ENCODE peak calls at places on chromosomes 2 and 18, in five cellular contexts. Y, Q, J, M and F are unnamed samples.

GRCh38 chr2:138948070-138948539 is 167.9 kb upstream of the NXPH2 start:
- DNase-seq in Y (peak; percentile 68), Q (no peak), J (peak; percentile 37), M (no peak), F (no peak)

GRCh38 chr2:127128508-127128907 is 21.6 kb upstream of the BIN1 start:
- DNase-seq in Y (no peak), Q (peak; percentile 80), J (no peak), M (peak; percentile 72), F (no peak)

GRCh38 chr18:68284236-68284635 is 430.7 kb downstream of the TMX3 start:
- DNase-seq in Y (no peak), Q (no peak), J (no peak), M (no peak), F (no peak)

GRCh38 chr2:5121106-5121505 is 571.1 kb upstream of the SOX11 start:
- DNase-seq in Y (no peak), Q (no peak), J (no peak), M (no peak), F (no peak)

GRCh38 chr2:61214171-61214570 is 52.2 kb downstream of the C2orf74 start:
- DNase-seq in Y (no peak), Q (no peak), J (no peak), M (no peak), F (no peak)

GRCh38 chr2:66840321-66841014 is 405.5 kb downstream of the MEIS1 start:
- DNase-seq in Y (no peak), Q (no peak), J (no peak), M (no peak), F (peak; percentile 47)

GRCh38 chr2:32210767-32211408 is 45.2 kb downstream of the SLC30A6 start:
- DNase-seq in Y (no peak), Q (no peak), J (no peak), M (no peak), F (no peak)

GRCh38 chr18:77063256-77063655 is 69.3 kb downstream of the MBP start:
- DNase-seq in Y (no peak), Q (no peak), J (no peak), M (no peak), F (no peak)

GRCh38 chr2:153059338-153060052 is 341.1 kb downstream of the ARL6IP6 start:
- DNase-seq in Y (no peak), Q (no peak), J (no peak), M (no peak), F (no peak)

GRCh38 chr2:186044761-186045160 is 306.2 kb downstream of the FSIP2 start:
- DNase-seq in Y (no peak), Q (no peak), J (no peak), M (no peak), F (no peak)

GRCh38 chr2:62627667-62628066 is 77.8 kb upstream of the EHBP1 start:
- DNase-seq in Y (no peak), Q (no peak), J (no peak), M (no peak), F (no peak)

GRCh38 chr2:46200100-46200690 is 97.0 kb upstream of the EPAS1 start:
- DNase-seq in Y (no peak), Q (no peak), J (no peak), M (no peak), F (no peak)

GRCh38 chr2:228048838-228049490 is 132.5 kb downstream of the SPHKAP start:
- DNase-seq in Y (no peak), Q (peak; percentile 38), J (peak; percentile 30), M (peak; percentile 31), F (no peak)

GRCh38 chr2:97849881-97850540 is 136.6 kb downstream of the ZAP70 start:
- DNase-seq in Y (no peak), Q (no peak), J (no peak), M (no peak), F (no peak)

GRCh38 chr2:107927034-107927534 is 59.2 kb upstream of the SLC5A7 start:
- DNase-seq in Y (no peak), Q (no peak), J (no peak), M (no peak), F (no peak)

GRCh38 chr2:191846787-191847620 is at the start of gene CAVIN2:
- DNase-seq in Y (peak; percentile 75), Q (peak; percentile 55), J (peak; percentile 76), M (peak; percentile 85), F (peak; percentile 82)

GRCh38 chr2:56739421-56739820 is 555.6 kb downstream of the CCDC85A start:
- DNase-seq in Y (no peak), Q (no peak), J (no peak), M (no peak), F (no peak)

GRCh38 chr2:74632209-74632938 is 15.8 kb downstream of the M1AP start:
- DNase-seq in Y (no peak), Q (peak; percentile 48), J (no peak), M (peak; percentile 50), F (no peak)

DNA sequence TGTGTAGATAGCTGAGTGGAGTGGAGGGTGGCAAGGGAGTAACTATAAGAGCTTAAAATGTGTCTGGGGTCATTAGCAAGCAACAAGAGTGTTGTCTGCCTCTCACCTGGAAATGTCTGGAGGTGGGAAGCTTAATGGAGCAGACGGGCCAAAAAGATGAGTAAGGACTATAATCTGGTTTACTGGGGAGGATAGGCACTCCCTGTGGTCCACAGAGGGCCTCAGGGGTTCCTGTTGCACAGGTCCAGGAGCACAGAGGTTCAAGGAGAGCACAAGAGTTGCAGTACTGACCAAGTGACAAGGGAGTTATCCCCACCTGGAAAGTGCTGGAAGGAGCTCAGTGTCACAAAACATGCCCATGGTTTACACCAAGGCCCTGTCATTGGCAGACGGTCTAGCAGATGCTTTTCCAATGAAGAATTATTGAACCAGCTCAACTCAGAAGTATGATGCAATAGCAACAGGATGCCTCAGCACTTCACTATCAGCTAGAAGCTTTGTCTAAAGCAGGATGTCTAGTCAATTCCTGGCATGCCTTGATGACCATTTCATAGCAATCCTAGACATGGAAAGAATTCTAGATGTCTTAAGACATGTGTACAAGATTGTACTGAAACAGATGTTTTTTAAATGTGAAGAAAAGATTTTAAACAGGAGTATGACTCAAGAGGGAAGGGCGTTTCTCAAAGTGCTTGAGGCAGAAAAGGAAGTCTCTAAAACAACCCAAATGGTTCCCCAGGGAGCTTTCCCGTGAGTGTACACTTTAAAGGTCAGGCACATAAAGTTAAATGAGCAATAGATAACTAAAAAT is 62.9 kb upstream of the SERPINE2 start:
- DNase-seq in Y (no peak), Q (no peak), J (peak; percentile 63), M (peak; percentile 20), F (peak; percentile 90)
- H3K27me3 ChIP-seq in Y (no peaks in the 10 kb centered on the region), Q (no peaks in the 10 kb centered on the region), J (no peaks in the 10 kb centered on the region), M (no peaks in the 10 kb centered on the region), F (no peaks in the 10 kb centered on the region)

GRCh38 chr18:7617738-7618422 is 50.8 kb downstream of the PTPRM start:
- DNase-seq in Y (no peak), Q (peak; percentile 52), J (peak; percentile 50), M (peak; percentile 78), F (no peak)
- H3K27ac ChIP-seq in Y (peak overlapping the region; percentile 58), Q (peak overlapping the region; percentile 54), J (peak overlapping the region; percentile 53), M (peak overlapping the region; percentile 23), F (peak overlapping the region; percentile 11)

GRCh38 chr2:216688731-216689360 is 6.5 kb downstream of the IGFBP5 start:
- DNase-seq in Y (peak; percentile 86), Q (no peak), J (peak; percentile 77), M (peak; percentile 44), F (no peak)
- H3K4me3 ChIP-seq in Y (peak overlapping the region; percentile 71), Q (no peak overlapping the region), J (no peak overlapping the region), M (no peak overlapping the region), F (peak overlapping the region; percentile 93)

GRCh38 chr2:15794608-15795134 is 145.7 kb upstream of the MYCN start:
- DNase-seq in Y (no peak), Q (no peak), J (no peak), M (no peak), F (no peak)
- H3K27me3 ChIP-seq in Y (no peaks in the 10 kb centered on the region), Q (no peaks in the 10 kb centered on the region), J (no peaks in the 10 kb centered on the region), M (no peaks in the 10 kb centered on the region), F (no peaks in the 10 kb centered on the region)

GRCh38 chr2:48315847-48316194 is 214.1 kb upstream of the STON1 start:
- DNase-seq in Y (no peak), Q (peak; percentile 19), J (no peak), M (no peak), F (no peak)
- H3K27ac ChIP-seq in Y (peak overlapping the region; percentile 99), Q (peak overlapping the region; percentile 98), J (peak overlapping the region; percentile 99), M (peak overlapping the region; percentile 95), F (peak overlapping the region; percentile 97)

DNA sequence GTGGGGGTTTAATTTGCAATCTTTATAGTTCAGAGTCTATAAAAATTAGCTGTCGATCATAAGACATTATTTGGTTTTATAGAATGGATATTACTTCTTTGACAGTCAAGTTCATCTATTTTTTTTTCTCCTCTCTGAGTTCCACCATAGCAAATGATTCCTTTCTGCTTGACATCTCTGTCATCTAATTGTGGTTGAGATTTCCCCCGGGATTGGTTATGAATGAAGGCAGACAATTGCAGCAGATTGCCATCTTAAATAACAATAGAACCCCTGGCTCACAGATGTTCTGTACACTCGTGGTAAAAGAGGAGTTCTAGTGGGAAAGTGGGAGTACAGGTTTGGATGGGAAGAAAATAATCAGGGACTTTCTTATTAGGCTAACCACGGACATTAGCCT is 292.1 kb upstream of the NRXN1 start:
- DNase-seq in Y (no peak), Q (no peak), J (no peak), M (no peak), F (no peak)
- H3K4me3 ChIP-seq in Y (no peak overlapping the region), Q (no peak overlapping the region), J (no peak overlapping the region), M (no peak overlapping the region), F (no peak overlapping the region)